ENCODE peak calls at places on chromosome 12, in nine cellular contexts. I, P, W, H, M, R, S, E and D are unnamed samples.

GRCh38 chr12:32821293-32822089 is 65.8 kb upstream of the YARS2 start:
- DNase-seq in M (no peak), E (no peak), H (no peak), P (no peak), R (no peak), S (no peak), I (no peak), W (no peak), D (peak)

GRCh38 chr12:52568111-52568510 is 5.5 kb downstream of the KRT74 start:
- DNase-seq in W (no peak), H (no peak), P (no peak), R (no peak), E (no peak), I (no peak), M (no peak), S (no peak), D (no peak)

GRCh38 chr12:108643941-108644742 is 10.4 kb upstream of the SELPLG start:
- DNase-seq in M (no peak), I (no peak), H (no peak), E (no peak), S (no peak), W (no peak), R (no peak), P (no peak), D (no peak)

GRCh38 chr12:131755305-131756113 is 44.6 kb downstream of the SFSWAP start:
- DNase-seq in I (peak), P (no peak), M (peak), S (no peak), R (no peak), H (peak), W (peak), E (no peak), D (peak)

GRCh38 chr12:129606239-129606638 is 297.6 kb downstream of the TMEM132D start:
- DNase-seq in S (no peak), R (no peak), H (no peak), W (no peak), M (no peak), I (no peak), E (no peak), P (no peak), D (no peak)

GRCh38 chr12:132275110-132275531 is 54.3 kb downstream of the GALNT9 start:
- DNase-seq in M (no peak), E (no peak), W (no peak), S (no peak), R (peak), I (no peak), H (no peak), P (no peak), D (no peak)

GRCh38 chr12:99128246-99128645 is 483.2 kb downstream of the APAF1 start:
- DNase-seq in P (no peak), W (no peak), S (no peak), R (no peak), M (no peak), H (no peak), E (no peak), I (no peak), D (no peak)

GRCh38 chr12:69555461-69555860 is 29.8 kb upstream of the CCT2 start:
- DNase-seq in I (no peak), W (no peak), S (no peak), R (no peak), E (no peak), H (no peak), P (no peak), M (no peak), D (no peak)

GRCh38 chr12:42564540-42564939 is 25.0 kb downstream of the PRICKLE1 start:
- DNase-seq in M (no peak), H (no peak), S (no peak), R (no peak), P (no peak), I (no peak), W (no peak), E (no peak), D (no peak)

GRCh38 chr12:121711925-121712461 is 559 bp upstream of the TMEM120B start:
- DNase-seq in I (peak), S (no peak), M (peak), E (no peak), P (no peak), R (peak), W (peak), H (peak), D (peak)